ENCODE peak calls at places on chromosomes 16 and 17, in six cellular contexts. G is cardiac muscle cell, J is esophagus squamous epithelium, H is fibroblast of lung, T is cardiac fibroblast, M is lower leg skin. F is an unnamed sample.

GRCh38 chr17:57604771-57605733 is 140.0 kb downstream of the CCDC182 start:
- DNase-seq in G (peak), J (no peak), H (peak), T (peak), M (no peak), F (no peak)

GRCh38 chr16:57102888-57103879 is 10.8 kb downstream of the CPNE2 start:
- DNase-seq in G (no peak), J (no peak), H (no peak), T (no peak), M (no peak), F (no peak)

GRCh38 chr16:13351222-13351621 is 449.8 kb downstream of the SHISA9 start:
- DNase-seq in G (no peak), J (no peak), H (no peak), T (no peak), M (no peak), F (no peak)

GRCh38 chr17:67615011-67615561 is 102.7 kb upstream of the NOL11 start:
- DNase-seq in G (no peak), J (no peak), H (peak), T (peak), M (no peak), F (no peak)

GRCh38 chr17:31448467-31449077 is 57.1 kb downstream of the RAB11FIP4 start:
- DNase-seq in G (no peak), J (no peak), H (peak), T (peak), M (no peak), F (no peak)

GRCh38 chr17:68578236-68578635 is 22.9 kb downstream of the FAM20A start:
- DNase-seq in G (no peak), J (no peak), H (peak), T (no peak), M (no peak), F (no peak)

GRCh38 chr17:62898239-62898864 is 67.7 kb upstream of the TANC2 start:
- DNase-seq in G (no peak), J (no peak), H (no peak), T (peak), M (no peak), F (no peak)

GRCh38 chr16:49993579-49993978 is 31.4 kb upstream of the CNEP1R1 start:
- DNase-seq in G (no peak), J (no peak), H (no peak), T (no peak), M (no peak), F (no peak)

GRCh38 chr16:12168054-12169018 is 191.8 kb downstream of the SNX29 start:
- DNase-seq in G (no peak), J (no peak), H (no peak), T (no peak), M (no peak), F (no peak)

GRCh38 chr17:77822302-77823030 is 136.0 kb upstream of the TNRC6C start:
- DNase-seq in G (no peak), J (no peak), H (no peak), T (no peak), M (no peak), F (no peak)

GRCh38 chr16:89122322-89122831 is 28.7 kb downstream of the ACSF3 start:
- DNase-seq in G (no peak), J (no peak), H (no peak), T (no peak), M (no peak), F (no peak)

GRCh38 chr17:73064084-73064938 is 28.2 kb downstream of the SLC39A11 start:
- DNase-seq in G (no peak), J (no peak), H (peak), T (no peak), M (no peak), F (no peak)

GRCh38 chr17:82094931-82095776 is 2.9 kb downstream of the FASN start:
- DNase-seq in G (no peak), J (no peak), H (no peak), T (no peak), M (no peak), F (no peak)

GRCh38 chr16:58515125-58515870 is at the start of gene SETD6:
- DNase-seq in G (peak), J (no peak), H (peak), T (peak), M (peak), F (peak)

GRCh38 chr17:81170727-81171494 is 4.9 kb upstream of the AATK start:
- DNase-seq in G (no peak), J (no peak), H (no peak), T (no peak), M (no peak), F (no peak)

GRCh38 chr17:80931421-80932265 is 60.0 kb upstream of the CHMP6 start:
- DNase-seq in G (peak), J (no peak), H (peak), T (peak), M (no peak), F (peak)

GRCh38 chr17:58083491-58084316 is 485 bp downstream of the DYNLL2 start:
- DNase-seq in G (peak), J (no peak), H (peak), T (peak), M (no peak), F (no peak)

GRCh38 chr16:66427036-66427446 is at the start of gene BEAN1:
- DNase-seq in G (peak), J (no peak), H (peak), T (no peak), M (no peak), F (no peak)

GRCh38 chr16:74862743-74863244 is 88.2 kb upstream of the FA2H start:
- DNase-seq in G (peak), J (no peak), H (peak), T (peak), M (no peak), F (no peak)

GRCh38 chr16:68031951-68032350 is 8.9 kb downstream of the DUS2 start:
- DNase-seq in G (no peak), J (no peak), H (peak), T (peak), M (no peak), F (no peak)

GRCh38 chr16:67030221-67030962 is 1.4 kb downstream of the CBFB start:
- DNase-seq in G (no peak), J (no peak), H (no peak), T (no peak), M (no peak), F (no peak)

GRCh38 chr16:81610144-81610842 is 165.7 kb downstream of the CMIP start:
- DNase-seq in G (no peak), J (no peak), H (peak), T (peak), M (no peak), F (no peak)
- H3K4me3 ChIP-seq in G (no peak), J (peak), H (no peak), T (peak), M (no peak), F (no peak)

DNA sequence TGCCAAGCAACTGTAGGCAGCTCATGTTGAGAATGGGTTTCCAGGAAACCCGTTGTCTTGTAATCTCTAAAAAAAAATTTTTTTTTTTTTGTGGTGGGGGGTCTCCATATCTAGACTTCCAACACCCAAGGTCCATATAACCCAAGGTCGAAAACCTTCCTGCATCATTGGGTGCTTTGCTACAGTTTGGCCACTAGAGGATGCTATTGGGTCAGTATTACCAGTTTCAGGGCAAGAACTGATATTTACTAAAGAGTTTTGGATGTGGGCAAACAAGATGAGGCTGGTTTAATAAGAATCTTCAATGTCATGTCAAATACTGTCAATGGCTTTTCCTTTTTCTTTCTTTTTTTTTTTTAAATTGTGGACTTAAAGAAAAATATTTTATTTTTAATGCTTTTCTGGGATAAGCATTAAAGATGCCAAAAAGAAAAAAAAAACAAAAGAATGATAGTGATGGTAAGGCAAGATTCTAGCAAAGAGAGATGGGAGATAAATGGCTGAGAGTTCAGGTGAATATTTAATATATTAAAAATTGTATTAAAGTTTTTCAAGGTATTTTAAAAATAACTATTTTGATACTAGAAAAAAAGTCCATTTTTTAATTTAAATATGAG is 62.2 kb downstream of the DHRS7C start:
- DNase-seq in G (peak), J (no peak), H (peak), T (peak), M (no peak), F (no peak)
- TF ChIP-seq CTCF in G (peak), J (peak), H (peak), T (peak), M (peak), F (peak)

DNA sequence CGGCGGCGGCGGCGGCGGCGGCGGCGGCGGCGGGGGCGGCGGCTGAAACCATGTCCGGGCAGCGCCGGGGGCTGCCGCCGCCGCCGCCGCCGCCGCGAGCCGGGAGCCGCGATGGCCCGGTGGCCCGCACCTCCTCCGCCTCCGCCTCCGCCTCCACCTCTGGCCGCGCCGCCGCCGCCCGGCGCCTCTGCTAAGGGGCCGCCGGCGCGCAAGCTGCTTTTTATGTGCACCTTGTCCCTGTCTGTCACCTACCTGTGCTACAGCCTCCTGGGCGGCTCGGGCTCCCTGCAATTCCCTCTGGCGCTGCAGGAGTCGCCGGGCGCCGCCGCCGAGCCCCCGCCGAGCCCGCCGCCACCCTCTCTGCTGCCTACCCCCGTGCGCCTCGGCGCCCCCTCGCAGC is 548 bp downstream of the HS3ST4 start:
- DNase-seq in G (peak), J (no peak), H (no peak), T (no peak), M (no peak), F (no peak)
- H3K4me3 ChIP-seq in G (peak), J (peak), H (no peak), T (no peak), M (no peak), F (no peak)

DNA sequence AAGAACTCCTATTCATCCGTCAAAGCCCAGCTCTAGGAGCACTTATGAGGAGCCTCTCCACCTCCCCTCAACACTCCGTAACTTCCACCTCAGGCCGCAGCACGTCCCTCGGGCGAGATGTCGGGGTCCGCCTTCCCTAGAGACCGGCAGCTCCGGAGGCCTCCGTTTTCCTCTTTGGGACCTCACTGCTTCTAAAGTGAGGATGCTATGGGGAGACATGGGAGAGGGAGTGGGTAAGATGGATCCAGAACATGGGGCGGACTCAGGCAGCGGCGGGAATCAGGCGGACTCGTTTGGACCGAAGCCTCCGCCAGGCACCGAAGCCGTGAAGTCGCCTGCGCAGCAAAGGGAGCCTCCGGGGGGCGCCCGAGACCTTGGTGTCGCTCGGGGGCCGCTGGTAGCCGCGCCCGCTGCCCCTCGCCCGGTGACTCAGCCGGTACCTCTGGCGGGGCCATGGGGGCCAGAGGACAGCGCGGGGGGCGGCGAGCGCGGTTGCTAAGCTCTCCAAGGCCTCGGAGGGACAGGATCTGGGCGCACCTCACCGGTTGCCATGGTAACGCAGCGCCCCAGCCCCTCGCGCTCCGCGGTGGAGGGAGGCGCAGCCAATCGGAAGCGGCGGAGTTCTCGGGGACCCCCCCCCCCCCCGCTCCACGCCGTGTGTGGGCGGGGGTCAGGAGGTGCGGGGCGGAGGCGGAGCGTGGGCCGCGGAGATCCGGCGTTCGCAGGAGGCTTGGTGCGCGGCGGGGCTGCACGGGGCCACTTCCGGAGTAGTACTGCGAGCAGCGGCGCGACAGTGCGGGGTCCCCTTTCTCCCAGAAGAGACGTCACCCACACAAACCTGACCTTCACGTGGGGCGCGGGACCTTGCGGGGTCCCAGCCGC is 1.3 kb upstream of the HIC1 start:
- DNase-seq in G (peak), J (no peak), H (peak), T (peak), M (no peak), F (no peak)
- TF ChIP-seq CTCF in G (peak), J (peak), H (peak), T (peak), M (no peak), F (peak)

GRCh38 chr17:39222866-39223834 is 2.6 kb downstream of the STAC2 start:
- DNase-seq in G (no peak), J (no peak), H (no peak), T (no peak), M (no peak), F (no peak)

GRCh38 chr17:39223907-39224777 is 1.6 kb downstream of the STAC2 start:
- DNase-seq in G (no peak), J (no peak), H (no peak), T (no peak), M (no peak), F (no peak)

GRCh38 chr17:39225974-39226683 is 384 bp upstream of the STAC2 start:
- DNase-seq in G (peak), J (no peak), H (peak), T (peak), M (no peak), F (no peak)

GRCh38 chr17:39225308-39225973 is at the start of gene STAC2:
- DNase-seq in G (no peak), J (no peak), H (no peak), T (no peak), M (no peak), F (no peak)

DNA sequence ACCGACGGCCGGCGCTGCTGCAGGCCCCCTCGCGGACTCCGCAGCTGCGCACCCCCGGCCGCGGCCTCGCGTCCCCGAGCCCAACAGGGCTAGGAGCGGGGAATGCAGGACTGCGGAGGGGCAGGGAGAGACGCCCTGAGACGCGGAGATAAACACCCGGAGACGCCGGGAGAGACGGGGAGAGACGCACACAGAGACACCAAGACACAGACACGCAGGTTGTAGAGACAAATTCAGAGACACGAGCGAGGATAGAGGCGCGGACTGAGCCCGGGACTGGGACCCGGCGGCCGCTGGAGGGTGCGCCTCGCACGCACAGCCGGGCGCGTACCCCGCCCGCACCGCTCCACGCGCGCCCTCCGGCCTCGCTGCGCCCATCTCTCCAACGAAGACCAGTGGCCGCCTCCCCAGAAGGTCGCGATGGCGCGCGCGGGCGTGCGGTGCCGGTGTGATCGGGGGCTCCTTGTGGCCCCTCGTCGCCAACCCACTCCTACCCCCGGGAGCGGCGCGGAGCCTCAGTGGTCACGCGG is 902 bp downstream of the STAC2 start:
- DNase-seq in G (no peak), J (no peak), H (no peak), T (no peak), M (no peak), F (no peak)
- H3K4me3 ChIP-seq in G (peak), J (peak), H (no peak), T (no peak), M (no peak), F (no peak)

DNA sequence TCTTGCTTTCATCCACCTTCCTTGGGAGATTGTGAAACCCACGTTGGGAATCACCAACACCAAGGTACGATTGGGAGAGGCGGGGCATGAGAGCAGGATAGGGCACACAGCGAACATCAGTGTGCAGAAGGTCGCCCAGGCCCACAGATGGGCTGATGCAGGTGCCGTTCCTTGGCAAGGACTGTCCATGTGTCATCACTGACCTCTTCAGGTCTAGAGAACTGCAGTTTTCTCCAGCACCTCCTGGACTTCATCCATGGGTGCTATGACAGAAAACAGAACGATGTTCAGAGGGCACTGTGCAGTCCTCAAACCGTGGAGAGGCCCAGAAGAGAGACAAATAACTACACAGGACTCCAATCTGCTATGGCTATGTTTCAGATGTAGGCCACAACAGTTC is 23.9 kb upstream of the TAT start:
- DNase-seq in G (no peak), J (no peak), H (no peak), T (no peak), M (no peak), F (no peak)
- TF ChIP-seq CTCF in G (no peak), J (no peak), H (no peak), T (no peak), M (no peak), F (no peak)

DNA sequence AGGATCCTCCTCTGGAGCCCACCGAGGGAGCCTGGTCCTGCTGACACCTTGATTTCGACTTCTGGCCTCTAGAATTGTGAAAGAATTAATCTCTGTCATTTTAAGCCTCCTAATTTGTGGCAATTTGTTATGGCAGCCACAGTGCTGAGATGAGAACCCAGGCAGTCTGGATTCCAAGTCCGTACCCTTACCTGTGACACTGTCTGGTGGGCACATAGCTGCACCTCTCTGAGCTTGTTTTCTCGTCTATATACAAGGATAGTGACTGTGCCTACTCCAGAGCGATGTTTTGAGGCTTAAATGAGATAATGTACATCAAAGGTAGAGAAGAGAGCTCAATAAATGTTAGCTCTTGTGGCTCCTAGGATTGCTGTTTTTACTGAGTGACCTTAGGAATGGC is 128.4 kb upstream of the MPHOSPH6 start:
- DNase-seq in G (no peak), J (no peak), H (no peak), T (no peak), M (no peak), F (no peak)
- H3K4me3 ChIP-seq in G (no peak), J (no peak), H (no peak), T (no peak), M (no peak), F (no peak)

GRCh38 chr17:59402760-59403159 is 71.3 kb downstream of the YPEL2 start:
- DNase-seq in G (no peak), J (no peak), H (no peak), T (no peak), M (no peak), F (no peak)
- TF ChIP-seq CTCF in G (no peak), J (no peak), H (no peak), T (no peak), M (no peak), F (no peak)